ENCODE peak calls at places on chromosomes 4 and X, in six cellular contexts. T, V, Y, O, J and C are unnamed samples.

GRCh38 chrX:71621644-71622346 is 3.5 kb upstream of the CXCR3 start:
- DNase-seq in Y (no peak), V (no peak), J (no peak), O (no peak), T (no peak), C (no peak)

GRCh38 chrX:119013146-119013545 is 38.7 kb downstream of the LONRF3 start:
- DNase-seq in O (no peak), Y (no peak), J (no peak), V (no peak), T (no peak), C (no peak)

GRCh38 chr4:2823301-2823670 is 20.4 kb upstream of the ADD1 start:
- DNase-seq in V (no peak), J (peak; percentile 10), O (peak; percentile 55), T (no peak), Y (no peak), C (no peak)

GRCh38 chr4:23818097-23818648 is 71.7 kb downstream of the PPARGC1A start:
- DNase-seq in Y (no peak), V (no peak), J (no peak), O (no peak), T (no peak), C (no peak)

GRCh38 chr4:41835321-41835995 is 86.9 kb upstream of the PHOX2B start:
- DNase-seq in J (no peak), Y (no peak), V (no peak), O (no peak), T (no peak), C (no peak)

GRCh38 chrX:46279214-46279924 is 265.9 kb downstream of the ZNF674 start:
- DNase-seq in T (no peak), V (no peak), J (no peak), Y (peak; percentile 37), O (no peak), C (no peak)

GRCh38 chr4:95729596-95729995 is 110.3 kb upstream of the PDHA2 start:
- DNase-seq in T (no peak), Y (no peak), V (no peak), J (no peak), O (no peak), C (no peak)

GRCh38 chr4:176443117-176443516 is 123.4 kb downstream of the SPCS3 start:
- DNase-seq in J (no peak), V (peak; percentile 83), O (no peak), T (no peak), Y (peak; percentile 95), C (no peak)

GRCh38 chr4:104879367-104879766 is 267.3 kb upstream of the TET2 start:
- DNase-seq in T (no peak), V (no peak), Y (peak; percentile 61), J (no peak), O (no peak), C (no peak)

GRCh38 chr4:159002950-159003349 is 99.9 kb upstream of the RAPGEF2 start:
- DNase-seq in V (no peak), J (no peak), Y (no peak), O (no peak), T (no peak), C (no peak)

GRCh38 chr4:106238819-106239420 is 77.1 kb downstream of the TBCK start:
- DNase-seq in Y (peak; percentile 59), V (no peak), O (no peak), T (no peak), J (no peak), C (no peak)

DNA sequence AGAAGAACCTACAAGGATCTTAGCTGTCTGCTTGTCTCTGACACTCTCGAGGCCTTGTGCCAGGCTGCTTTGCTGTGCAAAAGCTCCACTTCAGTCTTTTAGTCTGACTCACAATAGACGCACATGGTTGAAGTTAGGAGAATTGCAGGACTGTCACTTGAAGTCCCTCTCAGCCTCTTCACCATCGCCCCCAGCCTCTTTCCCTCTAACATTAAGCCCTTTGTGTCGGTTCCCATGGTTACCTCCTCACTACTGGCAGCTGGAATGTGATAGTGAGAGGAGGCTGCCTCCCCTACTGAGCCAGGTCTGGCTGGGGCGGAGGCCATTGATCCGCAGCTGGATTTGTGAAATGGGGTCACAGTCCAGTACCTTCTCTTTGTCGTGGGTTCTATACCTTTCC is 201.8 kb downstream of the SOWAHB start:
- DNase-seq in V (peak; percentile 25), O (no peak), T (no peak), J (no peak), Y (no peak), C (no peak)
- H3K27me3 ChIP-seq in V (no peaks in the 10 kb centered on the region), O (peaks cover 11% of the 10 kb centered on the region), T (peaks cover 9% of the 10 kb centered on the region), J (peaks cover 24% of the 10 kb centered on the region), Y (no peaks in the 10 kb centered on the region), C (no peaks in the 10 kb centered on the region)

GRCh38 chr4:150402968-150403367 is 179.0 kb upstream of the MAB21L2 start:
- DNase-seq in Y (no peak), T (no peak), J (peak; percentile 15), V (no peak), O (no peak), C (peak; percentile 89)
- H3K27me3 ChIP-seq in Y (no peaks in the 10 kb centered on the region), T (no peaks in the 10 kb centered on the region), J (no peaks in the 10 kb centered on the region), V (no peaks in the 10 kb centered on the region), O (no peaks in the 10 kb centered on the region), C (no peaks in the 10 kb centered on the region)

GRCh38 chr4:1463927-1464540 is 57.8 kb upstream of the NKX1-1 start:
- DNase-seq in Y (no peak), O (no peak), J (no peak), V (no peak), T (no peak), C (no peak)
- H3K27me3 ChIP-seq in Y (peaks cover 5% of the 10 kb centered on the region), O (peaks cover 78% of the 10 kb centered on the region), J (peaks cover 46% of the 10 kb centered on the region), V (peaks cover 3% of the 10 kb centered on the region), T (peaks cover 5% of the 10 kb centered on the region), C (peaks cover 8% of the 10 kb centered on the region)

DNA sequence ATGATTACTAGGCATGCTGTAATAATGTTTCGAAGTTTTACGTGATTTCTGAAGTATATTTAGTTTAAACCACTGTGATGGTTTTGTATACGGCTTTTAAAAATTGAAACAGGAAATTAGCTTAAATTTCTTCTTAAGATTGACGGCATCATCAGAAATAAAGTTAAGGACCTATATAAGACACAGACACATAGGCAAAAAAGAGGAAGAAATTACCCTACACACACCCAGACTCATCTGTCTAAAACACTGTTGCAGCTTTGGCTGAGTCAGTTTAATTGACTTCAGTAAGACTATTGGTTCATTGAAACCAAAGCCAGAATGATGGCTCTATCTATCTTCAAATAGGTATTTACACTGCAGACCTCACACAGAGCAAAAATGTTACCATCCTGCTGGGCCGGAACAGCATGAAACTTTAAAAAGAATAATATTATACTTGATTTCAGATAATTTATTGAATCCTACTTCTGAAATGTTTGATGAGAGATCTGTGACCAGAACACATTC is 4.4 kb downstream of the HHIP start:
- DNase-seq in Y (no peak), T (no peak), J (no peak), O (no peak), V (no peak), C (no peak)
- H3K27me3 ChIP-seq in Y (peaks cover 2% of the 10 kb centered on the region), T (peaks cover 3% of the 10 kb centered on the region), J (peaks cover 37% of the 10 kb centered on the region), O (peaks cover 58% of the 10 kb centered on the region), V (peaks cover 8% of the 10 kb centered on the region), C (peaks cover 43% of the 10 kb centered on the region)